ENCODE peak calls at places on chromosome 22, in five cellular contexts. P is posterior vena cava; U is stimulated activated CD8-positive, alpha-beta memory T cell treated with anti-CD3 and anti-CD28 coated beads, Interleukin-4, amount 100 ng/mL, for 4 hours; A is AG09309; L is AG04450. Y is an unnamed sample.

GRCh38 chr22:49305215-49305965 is 522.3 kb downstream of the BRD1 start:
- DNase-seq in A (no peak), U (peak), P (peak), L (no peak), Y (no peak)

GRCh38 chr22:43945632-43946390 is 9.4 kb upstream of the SAMM50 start:
- DNase-seq in P (no peak), L (no peak), A (no peak), U (peak), Y (no peak)

GRCh38 chr22:32644252-32645100 is 157.0 kb upstream of the TIMP3 start:
- DNase-seq in L (no peak), U (peak), A (no peak), P (peak), Y (no peak)

GRCh38 chr22:46064236-46064965 is 85.9 kb upstream of the PPARA start:
- DNase-seq in L (no peak), U (no peak), P (peak), A (no peak), Y (peak)

GRCh38 chr22:21926728-21927127 is 25.9 kb downstream of the PPM1F start:
- DNase-seq in A (no peak), U (no peak), L (no peak), P (no peak), Y (no peak)

GRCh38 chr22:28146401-28147304 is 227.6 kb upstream of the PITPNB start:
- DNase-seq in A (no peak), L (no peak), U (no peak), P (no peak), Y (no peak)

GRCh38 chr22:39293766-39294368 is 25.6 kb downstream of the RPL3 start:
- DNase-seq in P (no peak), A (no peak), U (no peak), L (no peak), Y (no peak)

GRCh38 chr22:37747090-37747714 is 50.4 kb downstream of the TRIOBP start:
- DNase-seq in L (no peak), A (no peak), P (no peak), U (no peak), Y (no peak)

GRCh38 chr22:42883970-42884369 is 26.9 kb upstream of the ARFGAP3 start:
- DNase-seq in A (no peak), U (no peak), L (no peak), P (no peak), Y (no peak)

GRCh38 chr22:32746715-32747114 is 54.8 kb upstream of the TIMP3 start:
- DNase-seq in U (no peak), L (no peak), A (no peak), P (no peak), Y (no peak)

GRCh38 chr22:47201186-47201995 is 438.9 kb downstream of the TBC1D22A start:
- DNase-seq in U (no peak), P (peak), A (no peak), L (no peak), Y (no peak)

Y was measured in GM04503.